ENCODE peak calls at places on chromosomes 7 and 10, in eight cellular contexts. Q, F, D, Z, W, P, S and T are unnamed samples.

GRCh38 chr7:103772171-103772570 is 217.3 kb downstream of the RELN start:
- DNase-seq in D (no peak), W (no peak), Q (no peak), P (no peak), S (no peak), F (no peak), Z (no peak), T (no peak)

GRCh38 chr10:62817120-62817762 is 1.1 kb upstream of the EGR2 start:
- DNase-seq in Q (peak; percentile 41), P (peak; percentile 65), F (peak; percentile 44), S (peak; percentile 78), D (peak; percentile 67), W (no peak), Z (no peak), T (peak; percentile 6)

GRCh38 chr7:113294750-113295149 is 176.4 kb upstream of the SMIM30 start:
- DNase-seq in D (no peak), P (no peak), Q (no peak), S (no peak), F (no peak), W (no peak), Z (no peak), T (no peak)

GRCh38 chr10:9157656-9158055 is 1103.2 kb downstream of the GATA3 start:
- DNase-seq in S (no peak), D (no peak), Q (no peak), W (no peak), F (no peak), Z (no peak), P (no peak), T (no peak)

GRCh38 chr10:102429468-102429867 is 2.9 kb downstream of the CUEDC2 start:
- DNase-seq in Q (no peak), S (no peak), D (no peak), F (no peak), Z (no peak), P (no peak), W (no peak), T (no peak)

GRCh38 chr10:118958984-118959916 is 70.3 kb upstream of the NANOS1 start:
- DNase-seq in P (peak; percentile 62), W (peak; percentile 76), S (peak; percentile 76), D (peak; percentile 63), F (peak; percentile 36), Z (no peak), Q (no peak), T (no peak)

GRCh38 chr7:14821757-14822480 is 80.6 kb downstream of the DGKB start:
- DNase-seq in D (no peak), W (peak; percentile 32), P (peak; percentile 25), F (peak; percentile 46), S (no peak), Z (no peak), Q (no peak), T (no peak)

GRCh38 chr7:121604627-121605296 is 208.7 kb upstream of the FAM3C start:
- DNase-seq in S (no peak), P (peak; percentile 38), W (peak; percentile 22), Q (no peak), F (peak; percentile 11), Z (no peak), D (no peak), T (no peak)

GRCh38 chr7:94276797-94277196 is 117.9 kb upstream of the COL1A2 start:
- DNase-seq in S (no peak), Z (no peak), D (no peak), Q (peak; percentile 30), P (peak; percentile 72), W (peak; percentile 51), F (no peak), T (no peak)

GRCh38 chr7:154912921-154913644 is 89.8 kb downstream of the PAXIP1 start:
- DNase-seq in W (no peak), P (no peak), Z (no peak), Q (no peak), S (no peak), D (no peak), F (no peak), T (no peak)

GRCh38 chr7:88254721-88255120 is 34.9 kb upstream of the SRI start:
- DNase-seq in Q (no peak), Z (peak; percentile 82), F (peak; percentile 24), P (no peak), W (peak; percentile 98), D (no peak), S (no peak), T (no peak)

GRCh38 chr7:157461805-157462771 is 125.3 kb downstream of the DNAJB6 start:
- DNase-seq in F (no peak), Z (no peak), D (no peak), S (no peak), W (no peak), Q (no peak), P (no peak), T (no peak)

GRCh38 chr7:50615519-50615845 is 50.3 kb upstream of the DDC start:
- DNase-seq in S (no peak), P (no peak), W (no peak), D (no peak), Q (no peak), F (no peak), Z (no peak), T (no peak)

GRCh38 chr10:132030898-132031463 is 34.8 kb upstream of the JAKMIP3 start:
- DNase-seq in S (no peak), D (no peak), P (no peak), Q (no peak), F (no peak), Z (no peak), W (peak; percentile 59), T (no peak)

GRCh38 chr10:133523631-133524203 is 3.4 kb upstream of the CYP2E1 start:
- DNase-seq in S (no peak), D (no peak), W (peak; percentile 86), F (no peak), P (no peak), Q (no peak), Z (peak; percentile 37), T (no peak)

GRCh38 chr7:102992509-102992819 is 79.7 kb downstream of the LRRC17 start:
- DNase-seq in F (no peak), W (no peak), Q (no peak), Z (no peak), S (no peak), D (no peak), P (no peak), T (no peak)

GRCh38 chr7:14606101-14606500 is 296.4 kb downstream of the DGKB start:
- DNase-seq in D (no peak), Q (peak; percentile 13), Z (peak; percentile 9), W (peak; percentile 3), S (no peak), F (peak; percentile 63), P (peak; percentile 39), T (no peak)

GRCh38 chr10:72665925-72666324 is 26.0 kb upstream of the MCU start:
- DNase-seq in Q (no peak), F (peak; percentile 17), P (no peak), D (no peak), S (no peak), W (peak; percentile 92), Z (no peak), T (no peak)

GRCh38 chr7:100847360-100847759 is 5.2 kb upstream of the SLC12A9 start:
- DNase-seq in D (no peak), W (peak; percentile 60), S (no peak), P (no peak), F (no peak), Q (no peak), Z (no peak), T (no peak)

GRCh38 chr10:101080933-101081546 is 19.3 kb downstream of the KAZALD1 start:
- DNase-seq in Q (peak; percentile 79), F (no peak), D (no peak), S (no peak), Z (no peak), W (peak; percentile 17), P (peak; percentile 40), T (no peak)

GRCh38 chr10:26480909-26481703 is 43.0 kb downstream of the APBB1IP start:
- DNase-seq in D (no peak), F (no peak), S (no peak), P (no peak), Q (no peak), Z (no peak), W (no peak), T (no peak)

GRCh38 chr10:60167056-60167455 is 222.6 kb downstream of the ANK3 start:
- DNase-seq in F (no peak), Z (no peak), D (no peak), W (no peak), S (no peak), P (no peak), Q (no peak), T (no peak)
- H3K4me3 ChIP-seq in F (no peak overlapping the region), Z (no peak overlapping the region), D (no peak overlapping the region), W (no peak overlapping the region), S (peak overlapping the region; percentile 35), P (peak overlapping the region; percentile 25), Q (no peak overlapping the region), T (peak overlapping the region; percentile 1)

GRCh38 chr7:35037526-35038339 is 448 bp upstream of the DPY19L1 start:
- DNase-seq in Z (peak; percentile 61), D (peak; percentile 85), P (peak; percentile 95), F (peak; percentile 80), S (peak; percentile 97), Q (peak; percentile 96), W (peak; percentile 65), T (peak; percentile 53)
- TF ChIP-seq CTCF in Z (peak; percentile 59), D (peak; percentile 82), P (peak; percentile 54), F (peak; percentile 53), S (peak; percentile 76), Q (peak; percentile 85), W (peak; percentile 98), T (peak; percentile 87)

DNA sequence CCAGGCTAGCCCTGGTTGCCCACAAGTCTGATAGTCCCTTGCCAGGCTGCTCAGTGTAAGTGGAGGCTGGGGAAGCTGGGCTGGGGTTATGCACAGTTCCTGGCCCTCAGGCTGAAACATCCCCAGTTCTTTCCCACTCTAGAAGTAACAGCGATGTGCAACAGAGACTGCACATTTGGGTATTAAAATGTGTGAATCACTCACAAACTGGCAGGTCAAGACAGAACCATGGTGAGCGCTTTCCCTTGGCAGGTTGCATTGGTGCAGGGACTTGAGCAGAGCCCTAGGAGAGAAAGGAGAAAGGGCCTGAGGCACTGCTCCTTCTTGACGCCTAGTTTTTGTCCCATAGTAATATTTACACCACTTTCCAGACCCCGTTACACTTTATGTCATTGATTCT is 56.1 kb upstream of the SLC35B4 start:
- DNase-seq in Z (no peak), Q (no peak), F (no peak), S (no peak), W (peak; percentile 76), D (no peak), P (no peak), T (no peak)
- H3K4me3 ChIP-seq in Z (no peak overlapping the region), Q (no peak overlapping the region), F (no peak overlapping the region), S (no peak overlapping the region), W (no peak overlapping the region), D (no peak overlapping the region), P (no peak overlapping the region), T (no peak overlapping the region)

DNA sequence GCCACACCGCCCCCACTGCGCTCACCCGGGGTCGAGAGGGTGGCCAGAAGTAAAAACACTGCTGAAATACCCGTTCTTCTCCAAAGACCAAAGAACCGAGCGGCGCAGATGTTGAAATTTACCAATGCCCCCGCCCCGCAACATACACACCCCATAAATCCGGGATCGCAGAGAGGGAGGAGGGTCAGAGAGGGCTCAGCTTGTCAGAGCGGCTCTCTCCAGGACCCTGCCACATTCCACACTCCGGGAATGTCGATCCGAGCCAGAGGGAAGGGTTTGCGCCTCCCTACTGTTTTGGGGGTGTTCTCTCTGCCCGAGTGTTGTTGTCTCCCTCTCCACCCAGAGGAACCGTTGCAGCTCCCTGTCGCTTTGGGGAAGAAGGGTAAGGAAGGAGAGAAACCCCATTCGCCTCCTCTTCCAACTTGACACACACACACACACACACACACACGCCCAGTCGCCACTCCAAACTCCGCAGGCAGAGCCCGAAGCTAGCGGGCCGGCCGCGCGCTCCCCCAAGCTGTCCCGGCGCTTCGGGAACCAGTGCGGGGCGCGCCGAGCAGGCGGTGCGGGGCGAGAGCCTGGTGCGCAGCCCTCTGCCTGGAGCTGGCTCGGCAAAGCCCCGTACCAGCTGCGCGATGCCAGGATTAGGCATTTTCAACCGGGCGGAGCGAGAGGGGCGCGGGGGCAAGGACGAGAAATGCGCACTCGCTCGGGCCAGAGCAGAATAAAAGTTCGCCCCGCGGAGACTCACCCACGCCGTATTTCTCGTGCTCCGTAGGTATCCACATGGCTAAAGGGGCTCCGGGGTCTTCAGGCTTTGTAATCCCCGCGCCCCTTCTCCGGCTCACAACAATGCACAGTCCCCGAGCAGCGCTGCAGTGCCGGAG is 606 bp downstream of the DOCK4 start:
- DNase-seq in S (peak; percentile 75), Q (peak; percentile 74), Z (no peak), D (peak; percentile 62), P (peak; percentile 73), F (peak; percentile 71), W (peak; percentile 33), T (no peak)
- TF ChIP-seq CTCF in S (no peak), Q (no peak), Z (no peak), D (no peak), P (no peak), F (no peak), W (no peak), T (no peak)